ENCODE peak calls at places on chromosomes 1 and 21, in four cellular contexts. I is cardiac muscle cell, Z is mucosa of descending colon, Y is ovary. H is an unnamed sample. For H3K9me3, the result is how much of the 10 kb centered on the place peaks cover.

GRCh38 chr1:23530089-23530749 is 814 bp downstream of the E2F2 start:
- DNase-seq in Z (peak), I (no peak), Y (peak), H (no peak)

GRCh38 chr21:26835027-26835713 is 10.0 kb downstream of the ADAMTS1 start:
- DNase-seq in Y (peak), I (no peak), Z (no peak), H (no peak)

GRCh38 chr1:212286437-212287131 is 1.4 kb downstream of the PPP2R5A start:
- DNase-seq in I (peak), Y (no peak), Z (no peak), H (no peak)

GRCh38 chr1:167011560-167012191 is 22.6 kb downstream of the MAEL start:
- DNase-seq in Y (no peak), Z (no peak), I (no peak), H (no peak)

GRCh38 chr1:16124377-16125087 is 31.3 kb downstream of the EPHA2 start:
- DNase-seq in Z (no peak), I (no peak), Y (no peak), H (no peak)

GRCh38 chr1:116949213-116949985 is 39.7 kb downstream of the PTGFRN start:
- DNase-seq in I (no peak), Y (no peak), Z (no peak), H (no peak)

GRCh38 chr1:184219414-184219813 is 167.4 kb upstream of the C1orf21 start:
- DNase-seq in Y (no peak), Z (no peak), I (no peak), H (no peak)

GRCh38 chr1:207077470-207078377 is 10.9 kb upstream of the C4BPB start:
- DNase-seq in I (peak), Y (peak), Z (no peak), H (no peak)

GRCh38 chr1:53068314-53069084 is 6.5 kb downstream of the PODN start:
- DNase-seq in Z (no peak), I (no peak), Y (peak), H (no peak)

GRCh38 chr1:64584479-64584878 is 114.5 kb downstream of the CACHD1 start:
- DNase-seq in Z (no peak), I (no peak), Y (no peak), H (no peak)

GRCh38 chr1:185499986-185500626 is 183.1 kb upstream of the IVNS1ABP start:
- DNase-seq in Z (no peak), I (no peak), Y (no peak), H (no peak)

GRCh38 chr1:221268295-221268694 is 389.1 kb downstream of the HLX start:
- DNase-seq in Z (no peak), I (no peak), Y (no peak), H (no peak)

GRCh38 chr1:2596530-2597333 is 10.2 kb downstream of the PRXL2B start:
- DNase-seq in Y (no peak), I (no peak), Z (peak), H (no peak)

GRCh38 chr1:114359791-114360190 is 151.2 kb downstream of the TRIM33 start:
- DNase-seq in Y (no peak), Z (no peak), I (no peak), H (no peak)
- H3K9me3 ChIP-seq in Y (under half), Z (under half), I (under half), H (under half)

GRCh38 chr1:152442291-152442690 is 28.2 kb upstream of the CRNN start:
- DNase-seq in Y (no peak), I (no peak), Z (no peak), H (no peak)

GRCh38 chr1:152444045-152444444 is 30.0 kb upstream of the CRNN start:
- DNase-seq in I (no peak), Y (no peak), Z (no peak), H (no peak)

GRCh38 chr1:152441756-152442155 is 27.7 kb upstream of the CRNN start:
- DNase-seq in Y (no peak), Z (no peak), I (no peak), H (no peak)

GRCh38 chr1:152440635-152441471 is 26.8 kb upstream of the CRNN start:
- DNase-seq in Z (no peak), I (no peak), Y (peak), H (peak)

DNA sequence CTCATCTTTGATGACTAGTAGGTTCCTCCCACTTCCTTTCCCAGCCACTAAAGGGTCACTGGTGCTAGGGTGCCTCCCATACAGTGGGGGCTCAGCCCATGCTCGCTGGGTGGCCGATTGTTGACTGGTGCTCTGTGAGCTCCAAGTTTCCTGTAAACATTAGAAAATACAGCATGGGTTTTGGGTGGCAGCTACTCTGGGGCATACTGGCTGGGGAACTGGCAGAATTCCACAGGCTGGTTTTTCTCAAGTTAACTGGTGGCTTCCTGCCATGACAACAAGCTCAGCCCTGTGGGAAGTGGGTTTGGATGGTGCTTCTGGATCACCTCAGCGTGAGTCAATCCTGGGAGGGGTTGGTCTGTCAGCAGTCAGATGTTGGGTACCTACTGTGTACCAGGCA is 28.7 kb upstream of the CRNN start:
- DNase-seq in Y (no peak), I (no peak), Z (no peak), H (no peak)
- H3K9me3 ChIP-seq in Y (under half), I (under half), Z (under half), H (under half)

DNA sequence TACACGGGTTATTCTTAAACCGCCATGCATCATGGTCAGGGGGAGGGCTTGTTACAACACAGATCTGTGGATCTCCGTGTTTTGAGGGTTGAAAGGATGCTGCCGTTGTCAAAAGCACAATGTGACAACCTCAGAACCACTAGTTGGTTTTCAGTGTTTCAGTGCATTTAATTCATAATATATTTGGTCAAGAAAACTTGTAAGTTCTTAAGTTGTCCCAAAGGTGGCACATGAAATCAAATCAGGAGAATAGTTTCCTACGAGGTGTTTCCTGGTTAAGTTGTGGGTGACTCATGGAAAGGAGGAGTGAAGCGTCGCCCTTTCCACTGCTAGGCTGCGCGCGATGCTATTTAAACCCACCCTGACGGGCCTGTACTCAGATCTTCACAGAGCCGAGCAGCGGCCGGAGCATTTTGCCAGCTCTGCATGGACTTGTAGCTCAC is 1531.5 kb upstream of the TPTE start:
- DNase-seq in Z (no peak), I (no peak), Y (no peak), H (no peak)
- H3K9me3 ChIP-seq in Z (half or more), I (under half), Y (under half), H (under half)

GRCh38 chr1:180380259-180381183 is 121.9 kb downstream of the ACBD6 start:
- DNase-seq in Z (no peak), Y (no peak), I (no peak), H (no peak)
- H3K9me3 ChIP-seq in Z (under half), Y (under half), I (under half), H (under half)

GRCh38 chr1:17759114-17759513 is 4.0 kb downstream of the ACTL8 start:
- DNase-seq in Z (peak), Y (no peak), I (no peak), H (no peak)
- H3K9me3 ChIP-seq in Z (under half), Y (under half), I (under half), H (under half)

GRCh38 chr1:81349194-81349965 is 451.4 kb upstream of the ADGRL2 start:
- DNase-seq in Z (no peak), I (no peak), Y (no peak), H (no peak)

GRCh38 chr1:81340258-81340657 is 460.5 kb upstream of the ADGRL2 start:
- DNase-seq in I (no peak), Y (no peak), Z (no peak), H (no peak)

GRCh38 chr1:81345110-81345509 is 455.6 kb upstream of the ADGRL2 start:
- DNase-seq in I (no peak), Z (no peak), Y (no peak), H (no peak)
- H3K9me3 ChIP-seq in I (under half), Z (under half), Y (under half), H (under half)

GRCh38 chr1:113808450-113809195 is 3.7 kb downstream of the RSBN1 start:
- DNase-seq in Z (no peak), I (no peak), Y (no peak), H (no peak)

GRCh38 chr1:113805256-113805531 is 7.1 kb downstream of the RSBN1 start:
- DNase-seq in I (no peak), Y (peak), Z (no peak), H (no peak)

GRCh38 chr1:113802367-113803007 is 9.8 kb downstream of the RSBN1 start:
- DNase-seq in Y (no peak), Z (no peak), I (no peak), H (no peak)

GRCh38 chr1:113805639-113806038 is 6.6 kb downstream of the RSBN1 start:
- DNase-seq in Z (no peak), I (no peak), Y (no peak), H (no peak)

DNA sequence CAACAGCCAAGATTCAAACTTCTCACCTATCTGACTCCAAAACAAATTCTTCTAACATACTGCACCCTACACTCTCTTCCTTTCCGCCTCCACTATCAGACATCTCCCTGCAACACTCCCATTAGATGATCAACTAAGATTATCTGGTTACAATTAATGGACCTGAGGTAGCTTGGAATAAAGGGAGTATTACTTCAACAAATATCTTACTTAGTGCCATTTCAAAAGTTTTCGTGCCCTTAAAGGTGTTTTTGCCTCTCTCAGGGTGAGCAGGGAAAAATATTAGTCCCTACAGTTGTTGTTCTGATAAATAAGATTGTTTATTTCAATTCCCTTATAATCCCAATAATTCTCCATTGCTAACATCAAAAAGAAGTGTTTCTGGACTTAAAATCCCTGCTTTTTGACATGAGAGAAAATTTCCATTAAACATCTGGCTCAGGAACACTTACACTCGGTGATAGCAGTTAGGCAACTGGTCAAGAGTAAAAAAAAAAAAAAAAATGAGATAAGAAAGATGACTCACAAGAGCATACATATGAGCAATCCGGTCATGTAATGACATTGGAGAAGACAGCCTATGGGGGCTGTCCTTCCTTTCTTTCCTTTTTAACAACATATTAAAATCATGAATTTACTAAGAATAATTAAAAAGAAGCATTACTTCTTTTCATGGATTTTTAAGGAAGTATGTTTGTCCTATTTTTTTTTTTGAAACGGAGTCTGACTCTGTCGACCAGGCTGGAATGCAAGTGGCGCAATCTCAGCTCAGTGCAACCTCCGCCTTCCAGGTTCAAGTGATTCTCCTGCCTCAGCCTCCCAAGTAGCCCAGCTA is 7.6 kb downstream of the RSBN1 start:
- DNase-seq in Z (no peak), Y (no peak), I (no peak), H (no peak)
- H3K9me3 ChIP-seq in Z (under half), Y (under half), I (under half), H (under half)

DNA sequence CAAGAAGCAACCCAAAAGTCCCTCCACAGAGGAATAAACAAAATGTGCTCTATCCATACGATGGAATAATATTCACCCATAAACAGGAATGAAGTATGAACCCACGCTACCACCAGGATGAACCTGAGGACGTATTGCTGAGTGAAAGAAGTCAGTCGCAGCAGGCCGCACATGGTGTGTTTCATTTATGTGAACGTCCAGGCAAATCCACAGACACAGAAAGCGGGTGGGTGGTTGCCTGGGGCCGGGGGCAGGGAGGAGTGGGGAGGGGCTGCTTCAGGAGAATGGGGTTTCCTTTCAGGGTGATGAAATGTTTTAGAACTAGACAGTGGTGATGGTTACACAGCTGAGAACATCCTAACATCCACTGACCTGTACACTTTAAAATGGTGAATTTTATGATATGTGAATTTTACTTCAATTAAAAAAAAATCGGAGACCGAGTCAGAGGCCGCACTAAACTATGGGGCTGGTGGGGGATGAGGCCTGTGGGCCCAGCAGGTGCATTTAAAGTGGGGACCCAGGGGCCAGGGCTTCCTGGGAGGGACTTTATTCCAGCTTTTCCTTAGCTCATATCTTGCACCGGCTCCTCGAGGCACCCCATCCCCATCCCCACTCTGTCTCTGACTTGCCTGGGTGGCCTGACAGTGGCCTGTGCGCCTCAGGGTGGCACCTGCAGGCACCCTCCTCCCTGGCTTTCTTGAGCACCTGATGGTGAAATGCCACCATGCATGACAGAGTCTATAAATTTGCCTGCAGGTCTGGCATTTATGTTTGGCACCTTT is 392.6 kb upstream of the VAMP3 start:
- DNase-seq in Z (no peak), Y (no peak), I (no peak), H (no peak)
- H3K9me3 ChIP-seq in Z (under half), Y (under half), I (under half), H (under half)

DNA sequence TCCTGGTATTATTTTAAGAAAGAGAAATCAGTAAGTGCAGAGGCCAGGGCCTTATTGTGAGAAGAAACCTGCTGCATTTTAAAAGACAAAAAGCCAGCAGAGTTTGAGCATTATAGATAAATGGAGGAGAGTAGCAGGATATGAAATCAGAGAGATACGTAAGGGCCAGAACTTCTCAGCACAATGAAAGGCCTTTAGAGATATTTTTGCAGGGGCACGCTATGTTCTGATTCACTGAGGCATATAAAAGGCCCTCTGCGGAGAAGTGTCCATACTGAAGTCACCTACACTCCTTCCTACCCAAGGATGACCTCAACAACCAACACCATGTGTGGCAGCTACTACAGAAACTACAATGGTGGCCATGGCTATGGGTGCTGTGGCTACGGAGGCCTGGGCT is at the start of gene KRTAP6-3:
- DNase-seq in Z (no peak), Y (no peak), I (no peak), H (no peak)
- H3K9me3 ChIP-seq in Z (under half), Y (under half), I (under half), H (under half)

DNA sequence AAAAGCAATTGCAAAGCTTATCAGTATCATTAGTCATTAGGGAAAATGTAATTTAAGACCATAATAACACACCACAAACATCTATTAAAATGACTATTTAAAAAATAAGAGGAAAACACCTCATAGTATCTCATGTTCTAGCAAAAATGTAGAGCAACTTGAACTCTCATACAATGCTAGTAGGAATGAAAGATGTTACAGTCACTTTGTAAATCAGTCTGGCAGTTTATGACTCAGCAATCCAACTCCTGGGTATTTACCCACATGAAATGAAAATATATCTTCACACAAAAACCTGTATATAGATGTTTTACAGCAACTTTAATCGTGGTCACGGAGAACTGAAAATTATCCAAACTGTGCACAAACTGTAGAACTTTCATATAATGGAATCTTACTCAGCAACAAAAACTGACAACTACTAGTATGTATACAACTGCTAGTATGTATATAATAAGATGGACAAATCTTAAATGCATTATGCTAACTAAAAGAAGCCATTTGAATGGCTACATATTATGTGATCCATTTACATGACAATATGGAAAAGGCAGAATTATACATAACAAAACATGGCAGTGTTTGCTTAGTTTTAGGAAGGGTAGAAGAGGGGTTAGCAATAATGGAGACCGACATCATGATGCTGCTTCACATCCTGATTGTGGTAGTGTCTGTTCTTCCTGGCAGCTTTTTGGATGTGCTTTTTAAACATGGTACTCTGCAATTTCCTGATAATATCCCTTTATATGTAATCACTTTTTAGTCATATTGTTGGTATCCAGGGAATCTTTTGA is 267.0 kb downstream of the KCTD3 start:
- DNase-seq in Y (no peak), Z (no peak), I (no peak), H (no peak)
- H3K9me3 ChIP-seq in Y (under half), Z (under half), I (under half), H (under half)